ENCODE peak calls at places on chromosomes 16 and 17, in five cellular contexts. K, O, Y, M and G are unnamed samples.

GRCh38 chr17:56676807-56677206 is 83.3 kb downstream of the NOG start:
- DNase-seq in K (peak; percentile 69), M (no peak), O (no peak), Y (no peak), G (no peak)

GRCh38 chr17:63399856-63400255 is 46.2 kb downstream of the CYB561 start:
- DNase-seq in K (peak; percentile 25), Y (peak; percentile 81), O (no peak), M (peak; percentile 51), G (peak; percentile 5)

GRCh38 chr17:1090454-1091189 is 89.2 kb downstream of the ABR start:
- DNase-seq in O (no peak), Y (no peak), K (no peak), M (no peak), G (no peak)

GRCh38 chr17:36135465-36135864 is 31.8 kb downstream of the CCL4 start:
- DNase-seq in O (no peak), K (no peak), Y (no peak), M (no peak), G (no peak)

GRCh38 chr17:1629647-1630310 is 1.1 kb upstream of the SLC43A2 start:
- DNase-seq in O (no peak), K (no peak), Y (peak; percentile 65), M (no peak), G (no peak)

GRCh38 chr17:81422776-81423697 is 27.8 kb downstream of the BAHCC1 start:
- DNase-seq in M (peak; percentile 88), K (peak; percentile 92), Y (peak; percentile 94), O (no peak), G (peak; percentile 92)

GRCh38 chr16:60107920-60108319 is 1373.8 kb upstream of the GOT2 start:
- DNase-seq in M (no peak), Y (no peak), K (no peak), O (no peak), G (no peak)

GRCh38 chr17:50558091-50558490 is 2.4 kb upstream of the CACNA1G start:
- DNase-seq in Y (peak; percentile 30), M (no peak), K (no peak), O (no peak), G (no peak)

GRCh38 chr17:17345686-17346427 is 42.7 kb downstream of the NT5M start:
- DNase-seq in Y (no peak), K (no peak), O (no peak), M (no peak), G (no peak)

GRCh38 chr17:77914440-77915254 is 43.9 kb upstream of the TNRC6C start:
- DNase-seq in O (no peak), Y (no peak), M (no peak), K (no peak), G (no peak)

GRCh38 chr16:31529398-31530312 is 2.0 kb downstream of the AHSP start:
- DNase-seq in O (no peak), Y (no peak), K (no peak), M (peak; percentile 47), G (no peak)